ENCODE peak calls at places on chromosomes 16 and 17, in nine cellular contexts. One of them, this sample, is unnamed.

GRCh38 chr17:62161405-62162148 is 96.5 kb upstream of the MED13 start:
- DNase-seq in fibroblast of pulmonary artery: no peak
- DNase-seq in HT-29: no peak
- DNase-seq in left ventricle myocardium inferior: no peak
- DNase-seq in LoVo: no peak
- DNase-seq in heart right ventricle: no peak
- DNase-seq in iris pigment epithelial cell: no peak
- DNase-seq in CD8-positive, alpha-beta memory T cell: no peak
- DNase-seq in brain pericyte: no peak
- DNase-seq in this sample: no peak

GRCh38 chr17:7367083-7367482 is 12.1 kb downstream of the TMEM95 start:
- DNase-seq in fibroblast of pulmonary artery: no peak
- DNase-seq in HT-29: no peak
- DNase-seq in left ventricle myocardium inferior: no peak
- DNase-seq in LoVo: no peak
- DNase-seq in heart right ventricle: no peak
- DNase-seq in iris pigment epithelial cell: no peak
- DNase-seq in CD8-positive, alpha-beta memory T cell: no peak
- DNase-seq in brain pericyte: no peak
- DNase-seq in this sample: no peak

GRCh38 chr16:88317619-88317977 is 65.2 kb upstream of the ZNF469 start:
- DNase-seq in fibroblast of pulmonary artery: peak
- DNase-seq in HT-29: no peak
- DNase-seq in left ventricle myocardium inferior: no peak
- DNase-seq in LoVo: no peak
- DNase-seq in heart right ventricle: no peak
- DNase-seq in iris pigment epithelial cell: peak
- DNase-seq in CD8-positive, alpha-beta memory T cell: no peak
- DNase-seq in brain pericyte: no peak
- DNase-seq in this sample: no peak

GRCh38 chr17:18315498-18316360 is 636 bp downstream of the SMCR8 start:
- DNase-seq in fibroblast of pulmonary artery: peak
- DNase-seq in HT-29: no peak
- DNase-seq in left ventricle myocardium inferior: no peak
- DNase-seq in LoVo: no peak
- DNase-seq in heart right ventricle: no peak
- DNase-seq in iris pigment epithelial cell: no peak
- DNase-seq in CD8-positive, alpha-beta memory T cell: no peak
- DNase-seq in brain pericyte: no peak
- DNase-seq in this sample: no peak

GRCh38 chr17:13031718-13032350 is 14.0 kb upstream of the ELAC2 start:
- DNase-seq in fibroblast of pulmonary artery: peak
- DNase-seq in HT-29: peak
- DNase-seq in left ventricle myocardium inferior: peak
- DNase-seq in LoVo: peak
- DNase-seq in heart right ventricle: no peak
- DNase-seq in iris pigment epithelial cell: peak
- DNase-seq in CD8-positive, alpha-beta memory T cell: peak
- DNase-seq in brain pericyte: no peak
- DNase-seq in this sample: no peak

GRCh38 chr17:27596106-27596505 is 34.9 kb upstream of the LGALS9 start:
- DNase-seq in fibroblast of pulmonary artery: peak
- DNase-seq in HT-29: no peak
- DNase-seq in left ventricle myocardium inferior: no peak
- DNase-seq in LoVo: no peak
- DNase-seq in heart right ventricle: no peak
- DNase-seq in iris pigment epithelial cell: no peak
- DNase-seq in CD8-positive, alpha-beta memory T cell: no peak
- DNase-seq in brain pericyte: no peak
- DNase-seq in this sample: no peak

GRCh38 chr16:85475233-85475632 is 137.9 kb upstream of the GSE1 start:
- DNase-seq in fibroblast of pulmonary artery: no peak
- DNase-seq in HT-29: no peak
- DNase-seq in left ventricle myocardium inferior: no peak
- DNase-seq in LoVo: no peak
- DNase-seq in heart right ventricle: no peak
- DNase-seq in iris pigment epithelial cell: no peak
- DNase-seq in CD8-positive, alpha-beta memory T cell: no peak
- DNase-seq in brain pericyte: no peak
- DNase-seq in this sample: no peak

GRCh38 chr16:84869464-84869863 is 49.7 kb downstream of the CRISPLD2 start:
- DNase-seq in fibroblast of pulmonary artery: no peak
- DNase-seq in HT-29: no peak
- DNase-seq in left ventricle myocardium inferior: peak
- DNase-seq in LoVo: no peak
- DNase-seq in heart right ventricle: no peak
- DNase-seq in iris pigment epithelial cell: no peak
- DNase-seq in CD8-positive, alpha-beta memory T cell: no peak
- DNase-seq in brain pericyte: no peak
- DNase-seq in this sample: no peak

GRCh38 chr17:57268176-57268575 is 11.9 kb downstream of the MSI2 start:
- DNase-seq in fibroblast of pulmonary artery: no peak
- DNase-seq in HT-29: no peak
- DNase-seq in left ventricle myocardium inferior: no peak
- DNase-seq in LoVo: no peak
- DNase-seq in heart right ventricle: no peak
- DNase-seq in iris pigment epithelial cell: no peak
- DNase-seq in CD8-positive, alpha-beta memory T cell: no peak
- DNase-seq in brain pericyte: no peak
- DNase-seq in this sample: no peak

GRCh38 chr16:14559809-14560227 is 70.2 kb downstream of the PARN start:
- DNase-seq in fibroblast of pulmonary artery: peak
- DNase-seq in HT-29: no peak
- DNase-seq in left ventricle myocardium inferior: no peak
- DNase-seq in LoVo: no peak
- DNase-seq in heart right ventricle: no peak
- DNase-seq in iris pigment epithelial cell: peak
- DNase-seq in CD8-positive, alpha-beta memory T cell: no peak
- DNase-seq in brain pericyte: no peak
- DNase-seq in this sample: no peak

GRCh38 chr17:41863074-41863843 is 2.0 kb downstream of the KLHL11 start:
- DNase-seq in fibroblast of pulmonary artery: no peak
- DNase-seq in HT-29: no peak
- DNase-seq in left ventricle myocardium inferior: no peak
- DNase-seq in LoVo: no peak
- DNase-seq in heart right ventricle: no peak
- DNase-seq in iris pigment epithelial cell: no peak
- DNase-seq in CD8-positive, alpha-beta memory T cell: peak
- DNase-seq in brain pericyte: no peak
- DNase-seq in this sample: no peak

GRCh38 chr17:28402844-28403243 is 3.2 kb downstream of the SLC46A1 start:
- DNase-seq in fibroblast of pulmonary artery: no peak
- DNase-seq in HT-29: no peak
- DNase-seq in left ventricle myocardium inferior: no peak
- DNase-seq in LoVo: no peak
- DNase-seq in heart right ventricle: no peak
- DNase-seq in iris pigment epithelial cell: no peak
- DNase-seq in CD8-positive, alpha-beta memory T cell: no peak
- DNase-seq in brain pericyte: no peak
- DNase-seq in this sample: no peak

GRCh38 chr17:33560165-33560564 is 267.1 kb upstream of the ASIC2 start:
- DNase-seq in fibroblast of pulmonary artery: peak
- DNase-seq in HT-29: no peak
- DNase-seq in left ventricle myocardium inferior: no peak
- DNase-seq in LoVo: no peak
- DNase-seq in heart right ventricle: no peak
- DNase-seq in iris pigment epithelial cell: peak
- DNase-seq in CD8-positive, alpha-beta memory T cell: no peak
- DNase-seq in brain pericyte: no peak
- DNase-seq in this sample: peak

GRCh38 chr16:75580-76501 is 2.2 kb upstream of the MPG start:
- DNase-seq in fibroblast of pulmonary artery: peak
- DNase-seq in HT-29: peak
- DNase-seq in left ventricle myocardium inferior: peak
- DNase-seq in LoVo: peak
- DNase-seq in heart right ventricle: peak
- DNase-seq in iris pigment epithelial cell: peak
- DNase-seq in CD8-positive, alpha-beta memory T cell: no peak
- DNase-seq in brain pericyte: no peak
- DNase-seq in this sample: peak